ENCODE peak calls at places on chromosomes 5 and 9, in nine cellular contexts. K, S, J, D, A, M, V, F and C are unnamed samples.

GRCh38 chr5:173258466-173258865 is 23.5 kb upstream of the NKX2-5 start:
- DNase-seq in K (no peak), S (no peak), J (no peak), D (no peak), A (no peak), M (no peak), V (no peak), F (no peak), C (no peak)

GRCh38 chr9:107548298-107549142 is 59.0 kb upstream of the KLF4 start:
- DNase-seq in K (no peak), S (no peak), J (no peak), D (peak), A (peak), M (no peak), V (no peak), F (no peak), C (no peak)

GRCh38 chr9:109599131-109599530 is 101.0 kb upstream of the PTPN3 start:
- DNase-seq in K (no peak), S (no peak), J (no peak), D (no peak), A (no peak), M (no peak), V (no peak), F (no peak), C (no peak)

GRCh38 chr9:91994422-91994821 is 44.4 kb upstream of the ROR2 start:
- DNase-seq in K (no peak), S (no peak), J (no peak), D (no peak), A (no peak), M (no peak), V (no peak), F (no peak), C (no peak)

GRCh38 chr5:167587768-167588167 is 703.7 kb upstream of the WWC1 start:
- DNase-seq in K (no peak), S (no peak), J (no peak), D (peak), A (peak), M (no peak), V (no peak), F (peak), C (peak)

GRCh38 chr9:71608825-71609452 is 159.4 kb downstream of the CEMIP2 start:
- DNase-seq in K (no peak), S (peak), J (no peak), D (peak), A (peak), M (no peak), V (no peak), F (no peak), C (no peak)

GRCh38 chr5:132819468-132819867 is 6.4 kb downstream of the SOWAHA start:
- DNase-seq in K (peak), S (no peak), J (peak), D (no peak), A (no peak), M (no peak), V (no peak), F (no peak), C (no peak)

GRCh38 chr5:6424700-6425099 is 24.0 kb upstream of the UBE2QL1 start:
- DNase-seq in K (no peak), S (no peak), J (no peak), D (no peak), A (no peak), M (no peak), V (no peak), F (no peak), C (no peak)

GRCh38 chr5:44089419-44090125 is 299.6 kb downstream of the FGF10 start:
- DNase-seq in K (no peak), S (no peak), J (no peak), D (no peak), A (no peak), M (no peak), V (no peak), F (no peak), C (no peak)

GRCh38 chr5:14153932-14154646 is 10.9 kb downstream of the TRIO start:
- DNase-seq in K (no peak), S (no peak), J (no peak), D (peak), A (peak), M (no peak), V (peak), F (no peak), C (peak)

GRCh38 chr5:37721447-37721871 is 118.4 kb downstream of the GDNF start:
- DNase-seq in K (peak), S (no peak), J (peak), D (peak), A (no peak), M (peak), V (no peak), F (no peak), C (no peak)

GRCh38 chr9:96453625-96454024 is 3.7 kb downstream of the HABP4 start:
- DNase-seq in K (no peak), S (peak), J (peak), D (peak), A (peak), M (no peak), V (no peak), F (no peak), C (no peak)

GRCh38 chr9:89278997-89279739 is 31.8 kb upstream of the CKS2 start:
- DNase-seq in K (peak), S (peak), J (peak), D (peak), A (peak), M (peak), V (no peak), F (no peak), C (peak)

GRCh38 chr9:22528485-22528884 is 81.9 kb downstream of the DMRTA1 start:
- DNase-seq in K (no peak), S (no peak), J (no peak), D (peak), A (peak), M (no peak), V (no peak), F (no peak), C (no peak)

GRCh38 chr9:125524522-125524921 is 182.5 kb downstream of the MAPKAP1 start:
- DNase-seq in K (no peak), S (no peak), J (no peak), D (peak), A (no peak), M (no peak), V (no peak), F (no peak), C (peak)
- TF ChIP-seq CTCF in K (no peak), S (no peak), J (no peak), D (no peak), A (no peak), M (no peak), V (no peak), F (no peak), C (no peak)

DNA sequence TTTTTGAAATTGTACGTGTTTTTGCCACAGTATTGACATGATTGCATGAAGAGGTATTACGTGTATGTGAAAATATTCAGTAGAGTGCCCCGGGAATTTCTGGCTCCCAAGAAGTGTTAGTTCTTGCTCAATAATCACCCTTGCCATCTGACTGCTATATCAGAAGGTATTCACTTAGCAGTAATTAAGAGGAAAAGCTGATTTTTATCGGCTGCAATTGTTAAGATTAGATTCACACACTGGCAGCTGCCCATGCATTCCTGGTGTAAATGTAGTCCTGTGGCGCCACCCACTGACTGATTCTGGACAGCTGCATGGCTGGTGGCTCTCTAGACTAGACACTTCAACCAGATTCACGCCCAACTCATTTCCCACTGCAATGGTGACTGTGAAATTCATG is 440.0 kb upstream of the ADAMTS16 start:
- DNase-seq in K (no peak), S (no peak), J (peak), D (no peak), A (peak), M (no peak), V (peak), F (peak), C (peak)
- TF ChIP-seq CTCF in K (no peak), S (peak), J (peak), D (peak), A (peak), M (peak), V (peak), F (peak), C (peak)

GRCh38 chr9:93680445-93681315 is 104.3 kb downstream of the PHF2 start:
- DNase-seq in K (peak), S (no peak), J (no peak), D (no peak), A (no peak), M (no peak), V (peak), F (peak), C (no peak)
- TF ChIP-seq CTCF in K (no peak), S (peak), J (no peak), D (no peak), A (peak), M (no peak), V (no peak), F (no peak), C (peak)

GRCh38 chr5:109589983-109590382 is 99.7 kb upstream of the MAN2A1 start:
- DNase-seq in K (no peak), S (no peak), J (peak), D (peak), A (no peak), M (no peak), V (no peak), F (no peak), C (no peak)
- TF ChIP-seq CTCF in K (no peak), S (peak), J (no peak), D (no peak), A (no peak), M (no peak), V (no peak), F (no peak), C (no peak)

DNA sequence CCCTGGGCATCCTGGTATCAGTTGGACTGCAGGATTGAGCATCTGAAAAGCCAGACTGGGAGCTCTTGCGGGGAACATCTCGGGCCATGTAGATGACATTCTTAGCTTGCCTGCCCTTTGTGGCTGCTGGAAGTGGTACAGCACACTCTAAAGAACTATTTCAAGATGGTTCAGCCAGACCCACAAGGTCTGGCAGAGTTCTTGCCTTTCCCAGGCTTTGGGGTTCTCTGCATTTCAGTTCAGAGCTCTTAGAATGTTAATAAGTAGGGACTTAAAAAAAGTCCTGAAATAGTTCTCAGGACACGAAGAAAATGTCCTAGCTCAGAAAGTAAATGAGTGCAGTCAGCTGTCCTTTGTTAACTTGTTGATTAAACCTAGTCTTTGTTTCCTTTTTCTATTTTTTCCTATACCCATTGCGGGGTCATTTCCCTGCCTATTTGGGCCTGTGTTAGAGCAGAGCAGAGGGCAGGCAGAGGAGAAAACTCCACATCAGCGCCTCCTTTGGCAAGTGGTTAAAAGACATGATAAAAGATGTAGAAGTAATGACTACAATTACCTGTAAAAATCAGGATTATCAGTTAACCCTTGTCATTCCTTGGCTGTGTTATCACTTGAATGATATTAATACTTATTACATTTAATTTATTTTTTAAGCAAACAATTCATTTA is 291.5 kb downstream of the ZSWIM6 start:
- DNase-seq in K (no peak), S (no peak), J (peak), D (no peak), A (no peak), M (no peak), V (no peak), F (no peak), C (no peak)
- TF ChIP-seq CTCF in K (no peak), S (peak), J (peak), D (no peak), A (peak), M (no peak), V (peak), F (peak), C (peak)

DNA sequence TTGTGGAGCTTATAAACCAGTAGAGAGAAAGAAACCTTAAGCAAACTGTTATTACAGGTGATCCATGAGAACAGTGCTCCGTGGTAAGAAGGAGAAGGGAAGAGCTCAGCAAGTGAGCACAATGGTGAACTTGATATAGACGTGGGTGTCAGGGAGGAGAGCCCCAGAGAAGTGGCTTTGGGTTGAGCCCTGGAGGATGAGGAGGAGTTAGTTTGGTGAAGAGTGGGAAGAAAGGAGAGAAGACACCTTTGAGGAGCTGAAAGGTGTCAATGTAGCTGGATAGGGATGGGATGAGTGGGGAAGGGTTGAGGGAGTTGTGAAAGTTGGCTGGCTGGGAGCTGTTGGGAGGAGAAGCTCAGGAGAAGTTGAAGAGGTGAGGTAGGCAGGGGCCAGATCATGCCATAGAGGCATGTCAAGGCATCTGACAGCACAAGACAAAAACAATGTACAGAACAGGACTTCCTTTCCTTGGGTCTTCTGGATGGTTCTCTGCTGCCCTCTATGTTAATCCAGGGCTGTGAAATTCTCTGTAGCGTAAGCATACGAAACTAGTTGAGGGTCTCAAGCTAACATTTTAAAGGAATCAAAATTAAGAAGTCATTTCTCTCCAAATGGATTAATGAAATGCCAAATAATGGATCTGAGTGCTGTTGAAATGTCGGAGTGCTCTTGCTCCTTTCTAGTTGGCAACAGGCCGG is 501.9 kb downstream of the KDM4C start:
- DNase-seq in K (no peak), S (no peak), J (no peak), D (peak), A (no peak), M (no peak), V (no peak), F (no peak), C (no peak)
- TF ChIP-seq CTCF in K (no peak), S (peak), J (no peak), D (peak), A (peak), M (no peak), V (no peak), F (peak), C (no peak)

DNA sequence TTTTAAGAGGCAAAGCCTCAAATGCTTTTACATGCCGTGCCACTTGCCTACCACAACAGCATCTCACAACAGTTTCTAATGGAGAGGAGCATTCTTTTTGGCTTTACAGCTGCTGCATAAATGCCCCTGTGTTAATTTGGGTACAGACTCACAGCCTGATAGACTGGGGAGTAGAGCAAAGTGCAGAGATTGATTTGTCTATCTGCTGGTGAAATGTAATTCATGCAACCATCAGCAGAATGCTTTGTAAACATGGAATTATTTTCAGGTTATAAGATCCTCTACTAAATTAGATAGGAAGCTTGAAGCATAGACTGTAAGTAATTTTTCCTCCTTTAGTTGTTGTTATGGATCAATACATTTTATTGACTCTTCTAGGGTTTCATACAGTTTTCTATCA is 170.3 kb downstream of the CD180 start:
- DNase-seq in K (no peak), S (no peak), J (no peak), D (no peak), A (no peak), M (no peak), V (no peak), F (no peak), C (no peak)
- TF ChIP-seq CTCF in K (no peak), S (no peak), J (no peak), D (no peak), A (no peak), M (no peak), V (no peak), F (no peak), C (no peak)

GRCh38 chr5:1594336-1595106 is 70.8 kb upstream of the LPCAT1 start:
- DNase-seq in K (peak), S (peak), J (peak), D (peak), A (peak), M (peak), V (peak), F (peak), C (peak)
- TF ChIP-seq CTCF in K (peak), S (peak), J (peak), D (peak), A (peak), M (peak), V (peak), F (peak), C (peak)

DNA sequence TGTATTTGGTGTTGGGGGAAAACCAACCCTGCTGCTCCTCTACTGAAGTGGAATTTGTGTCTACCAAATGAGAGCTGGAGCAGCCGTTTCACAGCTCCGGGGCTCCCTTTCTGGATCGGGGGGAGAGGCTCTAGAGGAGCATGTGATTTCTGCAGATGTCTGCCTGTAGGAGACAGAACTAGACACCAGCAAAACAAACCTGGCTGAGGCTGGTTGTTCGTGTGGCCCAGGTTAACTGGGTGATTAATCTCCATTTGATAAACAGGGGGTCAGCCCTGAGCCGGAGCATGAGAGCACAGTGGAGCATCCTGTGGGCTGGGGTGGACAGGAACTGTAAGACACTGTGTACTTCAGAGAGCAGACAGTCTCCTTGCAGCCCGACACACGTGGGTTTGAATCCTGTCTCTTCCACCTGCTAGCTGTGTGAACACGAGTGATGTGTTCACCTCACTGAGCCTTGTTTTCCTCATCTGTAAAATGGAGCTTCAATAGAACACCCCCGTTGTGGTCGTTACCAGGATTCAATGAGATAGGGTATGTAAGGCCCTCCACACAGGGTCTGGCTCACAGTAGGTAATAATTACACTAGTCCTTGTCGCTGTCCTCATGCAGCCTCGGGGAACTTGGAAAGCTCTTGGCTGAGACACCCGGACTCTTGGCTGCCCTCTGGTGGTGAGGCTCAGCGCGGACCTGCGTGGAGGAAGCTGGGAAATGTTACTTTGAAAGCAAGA is 12.9 kb downstream of the CXCL14 start:
- DNase-seq in K (peak), S (no peak), J (peak), D (peak), A (peak), M (peak), V (peak), F (peak), C (peak)
- TF ChIP-seq CTCF in K (peak), S (peak), J (peak), D (peak), A (peak), M (peak), V (peak), F (peak), C (peak)